ENCODE peak calls at places on chromosomes 2 and 18, in four cellular contexts. U is PC-9, P is adrenal gland, O is Panc1. E is an unnamed sample. For H3K36me3 and H3K9me3, the result is how much of the 10 kb centered on the place peaks cover.

GRCh38 chr2:181036848-181037603 is 56.6 kb downstream of the UBE2E3 start:
- DNase-seq in U (no peak), O (peak), P (no peak), E (peak)

GRCh38 chr18:72155327-72155726 is 388.8 kb downstream of the CBLN2 start:
- DNase-seq in P (no peak), O (no peak), U (no peak), E (no peak)

GRCh38 chr2:229282758-229283546 is 11.9 kb upstream of the PID1 start:
- DNase-seq in O (no peak), U (no peak), P (peak), E (peak)

GRCh38 chr2:10300997-10301945 is 1.4 kb upstream of the HPCAL1 start:
- DNase-seq in O (no peak), P (no peak), U (no peak), E (no peak)

GRCh38 chr2:48479923-48480322 is 50.0 kb upstream of the STON1 start:
- DNase-seq in P (no peak), O (no peak), U (no peak), E (no peak)

GRCh38 chr2:127651987-127652550 is 6.1 kb downstream of the GPR17 start:
- DNase-seq in P (peak), U (no peak), O (no peak), E (no peak)

GRCh38 chr2:46320141-46320567 is 22.9 kb downstream of the EPAS1 start:
- DNase-seq in P (no peak), O (no peak), U (no peak), E (no peak)

GRCh38 chr2:172672999-172673726 is 62.5 kb upstream of the RAPGEF4 start:
- DNase-seq in U (peak), P (no peak), O (no peak), E (peak)

GRCh38 chr2:125070726-125071505 is 1045.8 kb downstream of the CNTNAP5 start:
- DNase-seq in P (no peak), U (no peak), O (no peak), E (no peak)

GRCh38 chr2:149100739-149101699 is 62.5 kb downstream of the LYPD6B start:
- DNase-seq in P (no peak), O (no peak), U (no peak), E (peak)

GRCh38 chr18:10027461-10027860 is 113.6 kb downstream of the VAPA start:
- DNase-seq in O (no peak), U (no peak), P (no peak), E (no peak)

GRCh38 chr2:234957533-234958135 is 5.8 kb downstream of the SH3BP4 start:
- DNase-seq in P (no peak), O (no peak), U (no peak), E (peak)

GRCh38 chr2:26064846-26065245 is 31.0 kb downstream of the RAB10 start:
- DNase-seq in O (no peak), P (no peak), U (no peak), E (no peak)

GRCh38 chr2:180021850-180022249 is 14.8 kb upstream of the CWC22 start:
- DNase-seq in O (no peak), U (no peak), P (no peak), E (no peak)

GRCh38 chr18:37396981-37397720 is 168.4 kb downstream of the CELF4 start:
- DNase-seq in P (no peak), U (no peak), O (no peak), E (peak)

GRCh38 chr2:131673400-131674173 is 145.9 kb downstream of the CCDC74A start:
- DNase-seq in U (peak), P (peak), O (no peak), E (peak)

GRCh38 chr2:58215429-58215828 is 25.7 kb downstream of the FANCL start:
- DNase-seq in P (peak), O (no peak), U (no peak), E (no peak)

GRCh38 chr2:70828914-70829824 is 6.4 kb downstream of the CD207 start:
- DNase-seq in U (no peak), P (no peak), O (no peak), E (peak)

GRCh38 chr2:84197901-84198300 is 261.2 kb downstream of the SUCLG1 start:
- DNase-seq in U (no peak), O (no peak), P (no peak), E (no peak)

GRCh38 chr2:96556441-96557330 is 20.1 kb downstream of the ARID5A start:
- DNase-seq in O (peak), U (peak), P (peak), E (peak)

GRCh38 chr18:26185267-26185666 is 41.0 kb upstream of the TAF4B start:
- DNase-seq in U (no peak), P (no peak), O (no peak), E (no peak)

GRCh38 chr2:210502997-210503621 is 26.6 kb upstream of the LANCL1 start:
- DNase-seq in P (peak), U (peak), O (peak), E (peak)

GRCh38 chr2:199739413-199740110 is 111.4 kb downstream of the FTCDNL1 start:
- DNase-seq in U (peak), P (peak), O (peak), E (peak)

GRCh38 chr18:50928551-50928950 is 39.3 kb upstream of the ELAC1 start:
- DNase-seq in P (no peak), U (no peak), O (no peak), E (no peak)

GRCh38 chr18:50926521-50926920 is 41.3 kb upstream of the ELAC1 start:
- DNase-seq in O (no peak), U (no peak), P (no peak), E (no peak)

GRCh38 chr18:50924372-50924771 is 43.5 kb upstream of the ELAC1 start:
- DNase-seq in O (no peak), U (no peak), P (no peak), E (no peak)
- H3K36me3 ChIP-seq in O (under half), U (under half), P (under half), E (under half)

GRCh38 chr2:156321243-156321904 is 11.1 kb downstream of the NR4A2 start:
- DNase-seq in P (no peak), O (no peak), U (no peak), E (peak)

GRCh38 chr2:156320491-156320896 is 12.0 kb downstream of the NR4A2 start:
- DNase-seq in U (no peak), P (no peak), O (no peak), E (peak)

GRCh38 chr2:156317631-156318030 is 14.9 kb downstream of the NR4A2 start:
- DNase-seq in U (no peak), P (no peak), O (no peak), E (no peak)

GRCh38 chr2:156322103-156322671 is 10.3 kb downstream of the NR4A2 start:
- DNase-seq in P (no peak), O (no peak), U (no peak), E (no peak)

DNA sequence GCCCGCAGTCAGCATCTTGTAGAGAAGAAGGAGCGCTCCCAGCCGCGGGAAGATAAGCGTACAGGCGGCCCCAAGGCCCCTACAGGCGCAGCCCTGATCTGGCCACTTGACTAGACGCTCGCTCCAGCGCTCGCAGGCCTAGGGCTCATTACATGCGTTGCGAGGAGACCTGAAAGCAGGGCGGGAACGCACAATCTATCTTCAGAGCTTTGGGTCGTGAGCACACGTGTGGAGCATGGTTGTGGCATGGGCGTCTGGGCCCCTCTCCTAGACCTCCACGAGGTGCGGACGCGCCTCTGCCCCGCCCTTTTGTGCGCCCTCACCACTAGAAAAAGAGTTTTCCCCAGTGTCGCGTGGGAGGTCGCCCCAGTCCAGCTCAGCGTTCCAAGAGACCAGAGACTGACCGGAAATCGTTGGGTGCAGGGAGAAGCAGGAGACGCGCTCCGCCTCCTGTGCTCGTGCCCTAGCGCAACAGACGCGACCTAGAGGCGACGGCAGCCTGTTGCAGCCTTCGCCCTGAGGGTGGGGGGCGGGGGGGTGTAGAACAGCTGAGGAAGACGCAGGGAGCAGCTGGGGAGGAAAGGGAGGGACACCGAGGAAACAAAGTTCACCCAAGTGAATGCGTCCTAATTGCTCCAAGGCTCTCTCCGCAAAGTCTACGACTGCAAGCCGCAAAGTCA is 12.6 kb downstream of the NR4A2 start:
- DNase-seq in U (no peak), P (peak), O (no peak), E (no peak)
- H3K4me3 ChIP-seq in U (no peak), P (no peak), O (peak), E (no peak)

GRCh38 chr2:123500988-123501387 is 524.1 kb upstream of the CNTNAP5 start:
- DNase-seq in P (no peak), O (no peak), U (no peak), E (no peak)

GRCh38 chr2:123500346-123500745 is 524.7 kb upstream of the CNTNAP5 start:
- DNase-seq in O (no peak), P (no peak), U (no peak), E (peak)

DNA sequence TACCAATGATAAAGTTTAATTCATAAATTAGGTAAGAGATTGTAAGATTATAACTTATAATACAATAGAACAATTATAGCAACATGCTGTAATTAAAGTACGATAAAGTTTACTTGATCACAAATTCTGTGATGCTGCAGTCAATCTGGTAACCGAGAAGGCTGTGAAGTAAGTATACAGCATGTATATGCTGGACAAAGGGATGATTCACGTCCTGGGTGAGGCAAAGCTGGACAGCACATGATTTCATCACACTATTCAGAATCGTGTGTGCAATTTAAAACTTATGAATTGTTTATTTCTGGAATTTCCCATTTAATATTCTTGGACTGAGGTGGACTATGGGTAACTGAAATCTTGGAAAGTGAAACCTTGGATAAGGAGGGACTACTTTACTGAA is 522.2 kb upstream of the CNTNAP5 start:
- DNase-seq in O (peak), U (no peak), P (no peak), E (peak)
- H3K9me3 ChIP-seq in O (under half), U (under half), P (under half), E (under half)

GRCh38 chr2:69509011-69509749 is 71.9 kb upstream of the NFU1 start:
- DNase-seq in U (no peak), P (no peak), O (no peak), E (no peak)

GRCh38 chr2:69510204-69510603 is 73.0 kb upstream of the NFU1 start:
- DNase-seq in O (no peak), P (no peak), U (no peak), E (no peak)

GRCh38 chr2:69512446-69512845 is 75.2 kb upstream of the NFU1 start:
- DNase-seq in P (no peak), O (no peak), U (no peak), E (no peak)

GRCh38 chr2:69505710-69506109 is 68.5 kb upstream of the NFU1 start:
- DNase-seq in U (no peak), O (no peak), P (no peak), E (no peak)

DNA sequence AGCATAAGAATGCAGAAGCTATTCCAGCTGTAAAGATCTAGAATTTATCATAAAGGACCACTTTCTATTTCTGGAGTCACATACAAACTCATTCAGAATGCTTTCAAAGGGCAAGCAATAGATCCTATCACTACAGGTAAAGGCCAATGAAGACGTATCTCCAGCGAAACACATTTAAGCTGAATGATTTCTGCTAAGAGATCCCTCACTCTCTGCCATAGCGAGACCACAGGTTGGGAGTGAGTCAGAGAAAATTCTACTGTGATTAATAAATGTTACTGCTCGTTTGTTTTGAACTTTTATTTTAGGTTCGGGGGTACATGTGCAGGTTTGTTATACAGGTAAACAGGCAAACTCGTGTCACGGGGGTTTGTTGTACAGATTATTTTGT is 72.5 kb upstream of the NFU1 start:
- DNase-seq in O (no peak), P (no peak), U (no peak), E (no peak)
- H3K36me3 ChIP-seq in O (under half), P (half or more), U (half or more), E (half or more)